ENCODE peak calls at places on chromosomes 16 and 17, in seven cellular contexts. One of them, this sample, is unnamed.

GRCh38 chr17:18860161-18860972 is 2.4 kb downstream of the PRPSAP2 start:
- DNase-seq in HFFc6: no peak
- DNase-seq in stimulated activated CD8-positive, alpha-beta memory T cell treated with anti-CD3 and anti-CD28 coated beads, Interleukin-7, amount 100 ng/mL, for 1 hour: no peak
- DNase-seq in pulmonary artery endothelial cell: no peak
- DNase-seq in activated T-cell treated with anti-CD3 and anti-CD28 coated beads for 48 hours: no peak
- DNase-seq in activated CD8-positive, alpha-beta memory T cell treated with anti-CD3 and anti-CD28 coated beads for 1 hour: no peak
- DNase-seq in activated gamma-delta T cell treated with Interleukin-2 at 50 U/mL for 16 hours: no peak
- DNase-seq in this sample: no peak

GRCh38 chr16:85398050-85398451 is 215.1 kb upstream of the GSE1 start:
- DNase-seq in HFFc6: no peak
- DNase-seq in activated gamma-delta T cell treated with Interleukin-2 at 50 U/mL for 16 hours: no peak
- DNase-seq in stimulated activated CD8-positive, alpha-beta memory T cell treated with anti-CD3 and anti-CD28 coated beads, Interleukin-7, amount 100 ng/mL, for 1 hour: no peak
- DNase-seq in pulmonary artery endothelial cell: no peak
- DNase-seq in activated T-cell treated with anti-CD3 and anti-CD28 coated beads for 48 hours: no peak
- DNase-seq in activated CD8-positive, alpha-beta memory T cell treated with anti-CD3 and anti-CD28 coated beads for 1 hour: no peak
- DNase-seq in this sample: no peak

GRCh38 chr16:53792161-53792951 is 88.4 kb downstream of the FTO start:
- DNase-seq in stimulated activated CD8-positive, alpha-beta memory T cell treated with anti-CD3 and anti-CD28 coated beads, Interleukin-7, amount 100 ng/mL, for 1 hour: no peak
- DNase-seq in pulmonary artery endothelial cell: no peak
- DNase-seq in activated CD8-positive, alpha-beta memory T cell treated with anti-CD3 and anti-CD28 coated beads for 1 hour: no peak
- DNase-seq in activated gamma-delta T cell treated with Interleukin-2 at 50 U/mL for 16 hours: no peak
- DNase-seq in activated T-cell treated with anti-CD3 and anti-CD28 coated beads for 48 hours: no peak
- DNase-seq in HFFc6: no peak
- DNase-seq in this sample: no peak

GRCh38 chr17:59154721-59155438 is at the start of gene SKA2:
- DNase-seq in activated gamma-delta T cell treated with Interleukin-2 at 50 U/mL for 16 hours: peak
- DNase-seq in HFFc6: no peak
- DNase-seq in activated T-cell treated with anti-CD3 and anti-CD28 coated beads for 48 hours: peak
- DNase-seq in stimulated activated CD8-positive, alpha-beta memory T cell treated with anti-CD3 and anti-CD28 coated beads, Interleukin-7, amount 100 ng/mL, for 1 hour: peak
- DNase-seq in pulmonary artery endothelial cell: no peak
- DNase-seq in activated CD8-positive, alpha-beta memory T cell treated with anti-CD3 and anti-CD28 coated beads for 1 hour: peak
- DNase-seq in this sample: peak

GRCh38 chr16:54121539-54122295 is 164.9 kb downstream of the IRX3 start:
- DNase-seq in stimulated activated CD8-positive, alpha-beta memory T cell treated with anti-CD3 and anti-CD28 coated beads, Interleukin-7, amount 100 ng/mL, for 1 hour: no peak
- DNase-seq in activated gamma-delta T cell treated with Interleukin-2 at 50 U/mL for 16 hours: no peak
- DNase-seq in activated CD8-positive, alpha-beta memory T cell treated with anti-CD3 and anti-CD28 coated beads for 1 hour: no peak
- DNase-seq in pulmonary artery endothelial cell: no peak
- DNase-seq in activated T-cell treated with anti-CD3 and anti-CD28 coated beads for 48 hours: no peak
- DNase-seq in HFFc6: no peak
- DNase-seq in this sample: no peak

GRCh38 chr16:3698941-3699340 is 18.4 kb downstream of the TRAP1 start:
- DNase-seq in HFFc6: no peak
- DNase-seq in stimulated activated CD8-positive, alpha-beta memory T cell treated with anti-CD3 and anti-CD28 coated beads, Interleukin-7, amount 100 ng/mL, for 1 hour: no peak
- DNase-seq in activated T-cell treated with anti-CD3 and anti-CD28 coated beads for 48 hours: no peak
- DNase-seq in pulmonary artery endothelial cell: no peak
- DNase-seq in activated gamma-delta T cell treated with Interleukin-2 at 50 U/mL for 16 hours: no peak
- DNase-seq in activated CD8-positive, alpha-beta memory T cell treated with anti-CD3 and anti-CD28 coated beads for 1 hour: no peak
- DNase-seq in this sample: no peak

GRCh38 chr16:10253344-10253855 is 71.2 kb upstream of the GRIN2A start:
- DNase-seq in activated gamma-delta T cell treated with Interleukin-2 at 50 U/mL for 16 hours: no peak
- DNase-seq in stimulated activated CD8-positive, alpha-beta memory T cell treated with anti-CD3 and anti-CD28 coated beads, Interleukin-7, amount 100 ng/mL, for 1 hour: no peak
- DNase-seq in activated CD8-positive, alpha-beta memory T cell treated with anti-CD3 and anti-CD28 coated beads for 1 hour: no peak
- DNase-seq in HFFc6: no peak
- DNase-seq in activated T-cell treated with anti-CD3 and anti-CD28 coated beads for 48 hours: no peak
- DNase-seq in pulmonary artery endothelial cell: no peak
- DNase-seq in this sample: no peak

GRCh38 chr17:31379796-31380195 is 11.7 kb upstream of the RAB11FIP4 start:
- DNase-seq in activated T-cell treated with anti-CD3 and anti-CD28 coated beads for 48 hours: no peak
- DNase-seq in activated gamma-delta T cell treated with Interleukin-2 at 50 U/mL for 16 hours: no peak
- DNase-seq in HFFc6: no peak
- DNase-seq in activated CD8-positive, alpha-beta memory T cell treated with anti-CD3 and anti-CD28 coated beads for 1 hour: no peak
- DNase-seq in stimulated activated CD8-positive, alpha-beta memory T cell treated with anti-CD3 and anti-CD28 coated beads, Interleukin-7, amount 100 ng/mL, for 1 hour: no peak
- DNase-seq in pulmonary artery endothelial cell: no peak
- DNase-seq in this sample: no peak

GRCh38 chr17:4903051-4903818 is at the start of gene CHRNE:
- DNase-seq in activated gamma-delta T cell treated with Interleukin-2 at 50 U/mL for 16 hours: peak
- DNase-seq in HFFc6: peak
- DNase-seq in pulmonary artery endothelial cell: peak
- DNase-seq in stimulated activated CD8-positive, alpha-beta memory T cell treated with anti-CD3 and anti-CD28 coated beads, Interleukin-7, amount 100 ng/mL, for 1 hour: no peak
- DNase-seq in activated CD8-positive, alpha-beta memory T cell treated with anti-CD3 and anti-CD28 coated beads for 1 hour: peak
- DNase-seq in activated T-cell treated with anti-CD3 and anti-CD28 coated beads for 48 hours: peak
- DNase-seq in this sample: peak

GRCh38 chr16:11354733-11355574 is 9.7 kb downstream of the RMI2 start:
- DNase-seq in activated CD8-positive, alpha-beta memory T cell treated with anti-CD3 and anti-CD28 coated beads for 1 hour: peak
- DNase-seq in pulmonary artery endothelial cell: no peak
- DNase-seq in HFFc6: no peak
- DNase-seq in activated T-cell treated with anti-CD3 and anti-CD28 coated beads for 48 hours: peak
- DNase-seq in activated gamma-delta T cell treated with Interleukin-2 at 50 U/mL for 16 hours: peak
- DNase-seq in stimulated activated CD8-positive, alpha-beta memory T cell treated with anti-CD3 and anti-CD28 coated beads, Interleukin-7, amount 100 ng/mL, for 1 hour: peak
- DNase-seq in this sample: peak

GRCh38 chr17:41258406-41258805 is 3.2 kb downstream of the KRTAP9-9 start:
- DNase-seq in HFFc6: no peak
- DNase-seq in stimulated activated CD8-positive, alpha-beta memory T cell treated with anti-CD3 and anti-CD28 coated beads, Interleukin-7, amount 100 ng/mL, for 1 hour: no peak
- DNase-seq in activated gamma-delta T cell treated with Interleukin-2 at 50 U/mL for 16 hours: no peak
- DNase-seq in activated CD8-positive, alpha-beta memory T cell treated with anti-CD3 and anti-CD28 coated beads for 1 hour: no peak
- DNase-seq in pulmonary artery endothelial cell: no peak
- DNase-seq in activated T-cell treated with anti-CD3 and anti-CD28 coated beads for 48 hours: no peak
- DNase-seq in this sample: no peak

GRCh38 chr17:69870091-69870530 is 204.9 kb upstream of the KCNJ16 start:
- DNase-seq in activated CD8-positive, alpha-beta memory T cell treated with anti-CD3 and anti-CD28 coated beads for 1 hour: no peak
- DNase-seq in stimulated activated CD8-positive, alpha-beta memory T cell treated with anti-CD3 and anti-CD28 coated beads, Interleukin-7, amount 100 ng/mL, for 1 hour: no peak
- DNase-seq in pulmonary artery endothelial cell: peak
- DNase-seq in activated T-cell treated with anti-CD3 and anti-CD28 coated beads for 48 hours: no peak
- DNase-seq in activated gamma-delta T cell treated with Interleukin-2 at 50 U/mL for 16 hours: no peak
- DNase-seq in HFFc6: peak
- DNase-seq in this sample: no peak

GRCh38 chr16:82761236-82761635 is 134.5 kb downstream of the CDH13 start:
- DNase-seq in stimulated activated CD8-positive, alpha-beta memory T cell treated with anti-CD3 and anti-CD28 coated beads, Interleukin-7, amount 100 ng/mL, for 1 hour: no peak
- DNase-seq in pulmonary artery endothelial cell: peak
- DNase-seq in HFFc6: peak
- DNase-seq in activated T-cell treated with anti-CD3 and anti-CD28 coated beads for 48 hours: no peak
- DNase-seq in activated gamma-delta T cell treated with Interleukin-2 at 50 U/mL for 16 hours: no peak
- DNase-seq in activated CD8-positive, alpha-beta memory T cell treated with anti-CD3 and anti-CD28 coated beads for 1 hour: no peak
- DNase-seq in this sample: no peak

GRCh38 chr16:85485379-85485778 is 127.7 kb upstream of the GSE1 start:
- DNase-seq in activated CD8-positive, alpha-beta memory T cell treated with anti-CD3 and anti-CD28 coated beads for 1 hour: no peak
- DNase-seq in activated gamma-delta T cell treated with Interleukin-2 at 50 U/mL for 16 hours: no peak
- DNase-seq in activated T-cell treated with anti-CD3 and anti-CD28 coated beads for 48 hours: no peak
- DNase-seq in stimulated activated CD8-positive, alpha-beta memory T cell treated with anti-CD3 and anti-CD28 coated beads, Interleukin-7, amount 100 ng/mL, for 1 hour: no peak
- DNase-seq in pulmonary artery endothelial cell: no peak
- DNase-seq in HFFc6: no peak
- DNase-seq in this sample: no peak

GRCh38 chr17:30232822-30233427 is 2.6 kb downstream of the SLC6A4 start:
- DNase-seq in stimulated activated CD8-positive, alpha-beta memory T cell treated with anti-CD3 and anti-CD28 coated beads, Interleukin-7, amount 100 ng/mL, for 1 hour: no peak
- DNase-seq in activated CD8-positive, alpha-beta memory T cell treated with anti-CD3 and anti-CD28 coated beads for 1 hour: no peak
- DNase-seq in HFFc6: no peak
- DNase-seq in pulmonary artery endothelial cell: no peak
- DNase-seq in activated T-cell treated with anti-CD3 and anti-CD28 coated beads for 48 hours: no peak
- DNase-seq in activated gamma-delta T cell treated with Interleukin-2 at 50 U/mL for 16 hours: no peak
- DNase-seq in this sample: no peak

GRCh38 chr16:27242868-27243590 is 25.5 kb downstream of the NSMCE1 start:
- DNase-seq in HFFc6: peak
- DNase-seq in stimulated activated CD8-positive, alpha-beta memory T cell treated with anti-CD3 and anti-CD28 coated beads, Interleukin-7, amount 100 ng/mL, for 1 hour: no peak
- DNase-seq in activated CD8-positive, alpha-beta memory T cell treated with anti-CD3 and anti-CD28 coated beads for 1 hour: no peak
- DNase-seq in pulmonary artery endothelial cell: peak
- DNase-seq in activated T-cell treated with anti-CD3 and anti-CD28 coated beads for 48 hours: no peak
- DNase-seq in activated gamma-delta T cell treated with Interleukin-2 at 50 U/mL for 16 hours: no peak
- DNase-seq in this sample: peak

GRCh38 chr16:55001931-55002330 is 71.3 kb downstream of the IRX5 start:
- DNase-seq in activated gamma-delta T cell treated with Interleukin-2 at 50 U/mL for 16 hours: no peak
- DNase-seq in activated T-cell treated with anti-CD3 and anti-CD28 coated beads for 48 hours: no peak
- DNase-seq in activated CD8-positive, alpha-beta memory T cell treated with anti-CD3 and anti-CD28 coated beads for 1 hour: no peak
- DNase-seq in stimulated activated CD8-positive, alpha-beta memory T cell treated with anti-CD3 and anti-CD28 coated beads, Interleukin-7, amount 100 ng/mL, for 1 hour: no peak
- DNase-seq in pulmonary artery endothelial cell: no peak
- DNase-seq in HFFc6: peak
- DNase-seq in this sample: no peak

GRCh38 chr16:66984902-66985311 is 3.5 kb upstream of the CES4A start:
- DNase-seq in activated CD8-positive, alpha-beta memory T cell treated with anti-CD3 and anti-CD28 coated beads for 1 hour: no peak
- DNase-seq in HFFc6: no peak
- DNase-seq in pulmonary artery endothelial cell: no peak
- DNase-seq in activated T-cell treated with anti-CD3 and anti-CD28 coated beads for 48 hours: peak
- DNase-seq in activated gamma-delta T cell treated with Interleukin-2 at 50 U/mL for 16 hours: no peak
- DNase-seq in stimulated activated CD8-positive, alpha-beta memory T cell treated with anti-CD3 and anti-CD28 coated beads, Interleukin-7, amount 100 ng/mL, for 1 hour: no peak
- DNase-seq in this sample: no peak

GRCh38 chr17:46744441-46744840 is 74.1 kb downstream of the WNT3 start:
- DNase-seq in pulmonary artery endothelial cell: no peak
- DNase-seq in stimulated activated CD8-positive, alpha-beta memory T cell treated with anti-CD3 and anti-CD28 coated beads, Interleukin-7, amount 100 ng/mL, for 1 hour: no peak
- DNase-seq in activated CD8-positive, alpha-beta memory T cell treated with anti-CD3 and anti-CD28 coated beads for 1 hour: no peak
- DNase-seq in HFFc6: no peak
- DNase-seq in activated gamma-delta T cell treated with Interleukin-2 at 50 U/mL for 16 hours: no peak
- DNase-seq in activated T-cell treated with anti-CD3 and anti-CD28 coated beads for 48 hours: no peak
- DNase-seq in this sample: no peak

GRCh38 chr16:9251026-9251425 is 159.6 kb downstream of the HAPSTR1 start:
- DNase-seq in activated gamma-delta T cell treated with Interleukin-2 at 50 U/mL for 16 hours: no peak
- DNase-seq in pulmonary artery endothelial cell: no peak
- DNase-seq in HFFc6: no peak
- DNase-seq in activated CD8-positive, alpha-beta memory T cell treated with anti-CD3 and anti-CD28 coated beads for 1 hour: no peak
- DNase-seq in stimulated activated CD8-positive, alpha-beta memory T cell treated with anti-CD3 and anti-CD28 coated beads, Interleukin-7, amount 100 ng/mL, for 1 hour: no peak
- DNase-seq in activated T-cell treated with anti-CD3 and anti-CD28 coated beads for 48 hours: no peak
- DNase-seq in this sample: no peak

GRCh38 chr17:17567631-17568030 is 23.9 kb downstream of the PEMT start:
- DNase-seq in activated T-cell treated with anti-CD3 and anti-CD28 coated beads for 48 hours: no peak
- DNase-seq in activated gamma-delta T cell treated with Interleukin-2 at 50 U/mL for 16 hours: no peak
- DNase-seq in pulmonary artery endothelial cell: no peak
- DNase-seq in activated CD8-positive, alpha-beta memory T cell treated with anti-CD3 and anti-CD28 coated beads for 1 hour: no peak
- DNase-seq in stimulated activated CD8-positive, alpha-beta memory T cell treated with anti-CD3 and anti-CD28 coated beads, Interleukin-7, amount 100 ng/mL, for 1 hour: no peak
- DNase-seq in HFFc6: no peak
- DNase-seq in this sample: no peak

GRCh38 chr17:46811978-46812583 is 6.4 kb downstream of the WNT3 start:
- DNase-seq in activated gamma-delta T cell treated with Interleukin-2 at 50 U/mL for 16 hours: no peak
- DNase-seq in HFFc6: peak
- DNase-seq in stimulated activated CD8-positive, alpha-beta memory T cell treated with anti-CD3 and anti-CD28 coated beads, Interleukin-7, amount 100 ng/mL, for 1 hour: no peak
- DNase-seq in pulmonary artery endothelial cell: no peak
- DNase-seq in activated T-cell treated with anti-CD3 and anti-CD28 coated beads for 48 hours: no peak
- DNase-seq in activated CD8-positive, alpha-beta memory T cell treated with anti-CD3 and anti-CD28 coated beads for 1 hour: no peak
- DNase-seq in this sample: no peak

GRCh38 chr16:27237229-27238015 is 31.1 kb downstream of the NSMCE1 start:
- DNase-seq in activated T-cell treated with anti-CD3 and anti-CD28 coated beads for 48 hours: peak
- DNase-seq in pulmonary artery endothelial cell: no peak
- DNase-seq in activated gamma-delta T cell treated with Interleukin-2 at 50 U/mL for 16 hours: peak
- DNase-seq in HFFc6: no peak
- DNase-seq in activated CD8-positive, alpha-beta memory T cell treated with anti-CD3 and anti-CD28 coated beads for 1 hour: peak
- DNase-seq in stimulated activated CD8-positive, alpha-beta memory T cell treated with anti-CD3 and anti-CD28 coated beads, Interleukin-7, amount 100 ng/mL, for 1 hour: peak
- DNase-seq in this sample: no peak

GRCh38 chr16:53937068-53937614 is 233.2 kb downstream of the FTO start:
- DNase-seq in HFFc6: no peak
- DNase-seq in activated CD8-positive, alpha-beta memory T cell treated with anti-CD3 and anti-CD28 coated beads for 1 hour: no peak
- DNase-seq in activated gamma-delta T cell treated with Interleukin-2 at 50 U/mL for 16 hours: no peak
- DNase-seq in activated T-cell treated with anti-CD3 and anti-CD28 coated beads for 48 hours: no peak
- DNase-seq in pulmonary artery endothelial cell: no peak
- DNase-seq in stimulated activated CD8-positive, alpha-beta memory T cell treated with anti-CD3 and anti-CD28 coated beads, Interleukin-7, amount 100 ng/mL, for 1 hour: no peak
- DNase-seq in this sample: no peak

GRCh38 chr17:7260601-7261376 is 1.5 kb downstream of the CLDN7 start:
- DNase-seq in activated T-cell treated with anti-CD3 and anti-CD28 coated beads for 48 hours: no peak
- DNase-seq in pulmonary artery endothelial cell: no peak
- DNase-seq in activated CD8-positive, alpha-beta memory T cell treated with anti-CD3 and anti-CD28 coated beads for 1 hour: no peak
- DNase-seq in HFFc6: no peak
- DNase-seq in stimulated activated CD8-positive, alpha-beta memory T cell treated with anti-CD3 and anti-CD28 coated beads, Interleukin-7, amount 100 ng/mL, for 1 hour: no peak
- DNase-seq in activated gamma-delta T cell treated with Interleukin-2 at 50 U/mL for 16 hours: peak
- DNase-seq in this sample: no peak

GRCh38 chr17:50047488-50048126 is 8.3 kb upstream of the ITGA3 start:
- DNase-seq in HFFc6: peak
- DNase-seq in activated gamma-delta T cell treated with Interleukin-2 at 50 U/mL for 16 hours: no peak
- DNase-seq in stimulated activated CD8-positive, alpha-beta memory T cell treated with anti-CD3 and anti-CD28 coated beads, Interleukin-7, amount 100 ng/mL, for 1 hour: no peak
- DNase-seq in pulmonary artery endothelial cell: no peak
- DNase-seq in activated T-cell treated with anti-CD3 and anti-CD28 coated beads for 48 hours: peak
- DNase-seq in activated CD8-positive, alpha-beta memory T cell treated with anti-CD3 and anti-CD28 coated beads for 1 hour: no peak
- DNase-seq in this sample: peak

GRCh38 chr16:54268340-54268739 is 18.2 kb downstream of the IRX3 start:
- DNase-seq in stimulated activated CD8-positive, alpha-beta memory T cell treated with anti-CD3 and anti-CD28 coated beads, Interleukin-7, amount 100 ng/mL, for 1 hour: no peak
- DNase-seq in pulmonary artery endothelial cell: no peak
- DNase-seq in HFFc6: no peak
- DNase-seq in activated CD8-positive, alpha-beta memory T cell treated with anti-CD3 and anti-CD28 coated beads for 1 hour: no peak
- DNase-seq in activated T-cell treated with anti-CD3 and anti-CD28 coated beads for 48 hours: no peak
- DNase-seq in activated gamma-delta T cell treated with Interleukin-2 at 50 U/mL for 16 hours: no peak
- DNase-seq in this sample: no peak

GRCh38 chr16:68200120-68200783 is 35.7 kb downstream of the ESRP2 start:
- DNase-seq in activated CD8-positive, alpha-beta memory T cell treated with anti-CD3 and anti-CD28 coated beads for 1 hour: no peak
- DNase-seq in HFFc6: peak
- DNase-seq in stimulated activated CD8-positive, alpha-beta memory T cell treated with anti-CD3 and anti-CD28 coated beads, Interleukin-7, amount 100 ng/mL, for 1 hour: no peak
- DNase-seq in activated T-cell treated with anti-CD3 and anti-CD28 coated beads for 48 hours: no peak
- DNase-seq in activated gamma-delta T cell treated with Interleukin-2 at 50 U/mL for 16 hours: no peak
- DNase-seq in pulmonary artery endothelial cell: no peak
- DNase-seq in this sample: peak

GRCh38 chr16:30977502-30977901 is 7.5 kb upstream of the HSD3B7 start:
- DNase-seq in activated CD8-positive, alpha-beta memory T cell treated with anti-CD3 and anti-CD28 coated beads for 1 hour: no peak
- DNase-seq in activated gamma-delta T cell treated with Interleukin-2 at 50 U/mL for 16 hours: no peak
- DNase-seq in HFFc6: no peak
- DNase-seq in stimulated activated CD8-positive, alpha-beta memory T cell treated with anti-CD3 and anti-CD28 coated beads, Interleukin-7, amount 100 ng/mL, for 1 hour: no peak
- DNase-seq in activated T-cell treated with anti-CD3 and anti-CD28 coated beads for 48 hours: no peak
- DNase-seq in pulmonary artery endothelial cell: no peak
- DNase-seq in this sample: no peak

GRCh38 chr17:6046431-6046830 is 23.7 kb upstream of the WSCD1 start:
- DNase-seq in stimulated activated CD8-positive, alpha-beta memory T cell treated with anti-CD3 and anti-CD28 coated beads, Interleukin-7, amount 100 ng/mL, for 1 hour: no peak
- DNase-seq in activated T-cell treated with anti-CD3 and anti-CD28 coated beads for 48 hours: no peak
- DNase-seq in pulmonary artery endothelial cell: no peak
- DNase-seq in activated CD8-positive, alpha-beta memory T cell treated with anti-CD3 and anti-CD28 coated beads for 1 hour: no peak
- DNase-seq in activated gamma-delta T cell treated with Interleukin-2 at 50 U/mL for 16 hours: no peak
- DNase-seq in HFFc6: no peak
- DNase-seq in this sample: no peak

GRCh38 chr16:89094252-89094901 is 725 bp downstream of the ACSF3 start:
- DNase-seq in HFFc6: peak
- DNase-seq in activated gamma-delta T cell treated with Interleukin-2 at 50 U/mL for 16 hours: no peak
- DNase-seq in stimulated activated CD8-positive, alpha-beta memory T cell treated with anti-CD3 and anti-CD28 coated beads, Interleukin-7, amount 100 ng/mL, for 1 hour: no peak
- DNase-seq in pulmonary artery endothelial cell: no peak
- DNase-seq in activated CD8-positive, alpha-beta memory T cell treated with anti-CD3 and anti-CD28 coated beads for 1 hour: no peak
- DNase-seq in activated T-cell treated with anti-CD3 and anti-CD28 coated beads for 48 hours: no peak
- DNase-seq in this sample: no peak

This sample was measured in H4.